ENCODE peak calls at places on chromosome 12, in four cellular contexts. One of them, this sample, is unnamed.

GRCh38 chr12:120618954-120619615 is 21.3 kb upstream of the CABP1 start:
- DNase-seq in GM13977: no peak
- DNase-seq in T-helper 9 cell: no peak
- DNase-seq in activated effector memory CD4-positive, alpha-beta T cell treated with Interleukin-2 at 50 U/mL for 16 hours: no peak
- DNase-seq in this sample: no peak

GRCh38 chr12:53500119-53500775 is 836 bp upstream of the TARBP2 start:
- DNase-seq in GM13977: no peak
- DNase-seq in T-helper 9 cell: no peak
- DNase-seq in activated effector memory CD4-positive, alpha-beta T cell treated with Interleukin-2 at 50 U/mL for 16 hours: no peak
- DNase-seq in this sample: no peak

GRCh38 chr12:2651061-2651965 is 143.5 kb upstream of the FKBP4 start:
- DNase-seq in GM13977: no peak
- DNase-seq in T-helper 9 cell: no peak
- DNase-seq in activated effector memory CD4-positive, alpha-beta T cell treated with Interleukin-2 at 50 U/mL for 16 hours: no peak
- DNase-seq in this sample: no peak

GRCh38 chr12:19517583-19517982 is 78.3 kb downstream of the AEBP2 start:
- DNase-seq in GM13977: no peak
- DNase-seq in T-helper 9 cell: no peak
- DNase-seq in activated effector memory CD4-positive, alpha-beta T cell treated with Interleukin-2 at 50 U/mL for 16 hours: no peak
- DNase-seq in this sample: no peak

GRCh38 chr12:104549820-104550480 is 93.2 kb downstream of the CHST11 start:
- DNase-seq in GM13977: no peak
- DNase-seq in T-helper 9 cell: no peak
- DNase-seq in activated effector memory CD4-positive, alpha-beta T cell treated with Interleukin-2 at 50 U/mL for 16 hours: no peak
- DNase-seq in this sample: no peak

GRCh38 chr12:49293056-49293956 is 1.6 kb upstream of the PRPH start:
- DNase-seq in GM13977: peak; percentile 7
- DNase-seq in T-helper 9 cell: no peak
- DNase-seq in activated effector memory CD4-positive, alpha-beta T cell treated with Interleukin-2 at 50 U/mL for 16 hours: no peak
- DNase-seq in this sample: no peak

GRCh38 chr12:101940400-101940950 is 63.1 kb downstream of the DRAM1 start:
- DNase-seq in GM13977: no peak
- DNase-seq in T-helper 9 cell: no peak
- DNase-seq in activated effector memory CD4-positive, alpha-beta T cell treated with Interleukin-2 at 50 U/mL for 16 hours: no peak
- DNase-seq in this sample: no peak

GRCh38 chr12:21756699-21757098 is 17.8 kb downstream of the KCNJ8 start:
- DNase-seq in GM13977: no peak
- DNase-seq in T-helper 9 cell: no peak
- DNase-seq in activated effector memory CD4-positive, alpha-beta T cell treated with Interleukin-2 at 50 U/mL for 16 hours: no peak
- DNase-seq in this sample: no peak

GRCh38 chr12:43675048-43675904 is 83.3 kb downstream of the PUS7L start:
- DNase-seq in GM13977: no peak
- DNase-seq in T-helper 9 cell: no peak
- DNase-seq in activated effector memory CD4-positive, alpha-beta T cell treated with Interleukin-2 at 50 U/mL for 16 hours: no peak
- DNase-seq in this sample: no peak

GRCh38 chr12:17304503-17305347 is 698.8 kb upstream of the LMO3 start:
- DNase-seq in GM13977: no peak
- DNase-seq in T-helper 9 cell: no peak
- DNase-seq in activated effector memory CD4-positive, alpha-beta T cell treated with Interleukin-2 at 50 U/mL for 16 hours: no peak
- DNase-seq in this sample: no peak

GRCh38 chr12:76450690-76451089 is 102.5 kb upstream of the BBS10 start:
- DNase-seq in GM13977: no peak
- DNase-seq in T-helper 9 cell: no peak
- DNase-seq in activated effector memory CD4-positive, alpha-beta T cell treated with Interleukin-2 at 50 U/mL for 16 hours: no peak
- DNase-seq in this sample: no peak

GRCh38 chr12:19657401-19657800 is 218.1 kb downstream of the AEBP2 start:
- DNase-seq in GM13977: no peak
- DNase-seq in T-helper 9 cell: no peak
- DNase-seq in activated effector memory CD4-positive, alpha-beta T cell treated with Interleukin-2 at 50 U/mL for 16 hours: no peak
- DNase-seq in this sample: no peak

GRCh38 chr12:58803893-58804292 is 116.4 kb downstream of the LRIG3 start:
- DNase-seq in GM13977: no peak
- DNase-seq in T-helper 9 cell: no peak
- DNase-seq in activated effector memory CD4-positive, alpha-beta T cell treated with Interleukin-2 at 50 U/mL for 16 hours: no peak
- DNase-seq in this sample: no peak

GRCh38 chr12:53061404-53062010 is 11.6 kb downstream of the TNS2 start:
- DNase-seq in GM13977: no peak
- DNase-seq in T-helper 9 cell: no peak
- DNase-seq in activated effector memory CD4-positive, alpha-beta T cell treated with Interleukin-2 at 50 U/mL for 16 hours: no peak
- DNase-seq in this sample: no peak

GRCh38 chr12:130952545-130952954 is 1.2 kb upstream of the ADGRD1 start:
- DNase-seq in GM13977: no peak
- DNase-seq in T-helper 9 cell: no peak
- DNase-seq in activated effector memory CD4-positive, alpha-beta T cell treated with Interleukin-2 at 50 U/mL for 16 hours: no peak
- DNase-seq in this sample: no peak

GRCh38 chr12:89067436-89067835 is 284.9 kb downstream of the DUSP6 start:
- DNase-seq in GM13977: no peak
- DNase-seq in T-helper 9 cell: no peak
- DNase-seq in activated effector memory CD4-positive, alpha-beta T cell treated with Interleukin-2 at 50 U/mL for 16 hours: no peak
- DNase-seq in this sample: no peak

GRCh38 chr12:85280138-85280983 is at the start of gene ALX1:
- DNase-seq in GM13977: no peak
- DNase-seq in T-helper 9 cell: no peak
- DNase-seq in activated effector memory CD4-positive, alpha-beta T cell treated with Interleukin-2 at 50 U/mL for 16 hours: no peak
- DNase-seq in this sample: peak; percentile 36

GRCh38 chr12:31393004-31393550 is 67.1 kb upstream of the SINHCAF start:
- DNase-seq in GM13977: no peak
- DNase-seq in T-helper 9 cell: no peak
- DNase-seq in activated effector memory CD4-positive, alpha-beta T cell treated with Interleukin-2 at 50 U/mL for 16 hours: no peak
- DNase-seq in this sample: no peak

GRCh38 chr12:111937429-111937828 is 75.5 kb downstream of the TMEM116 start:
- DNase-seq in GM13977: no peak
- DNase-seq in T-helper 9 cell: no peak
- DNase-seq in activated effector memory CD4-positive, alpha-beta T cell treated with Interleukin-2 at 50 U/mL for 16 hours: no peak
- DNase-seq in this sample: no peak

GRCh38 chr12:95994476-95994875 is 1.7 kb downstream of the HAL start:
- DNase-seq in GM13977: no peak
- DNase-seq in T-helper 9 cell: no peak
- DNase-seq in activated effector memory CD4-positive, alpha-beta T cell treated with Interleukin-2 at 50 U/mL for 16 hours: no peak
- DNase-seq in this sample: no peak

GRCh38 chr12:124713041-124713435 is 145.6 kb upstream of the NCOR2 start:
- DNase-seq in GM13977: peak; percentile 49
- DNase-seq in T-helper 9 cell: no peak
- DNase-seq in activated effector memory CD4-positive, alpha-beta T cell treated with Interleukin-2 at 50 U/mL for 16 hours: no peak
- DNase-seq in this sample: peak; percentile 63

GRCh38 chr12:31890295-31891285 is 68.6 kb upstream of the RESF1 start:
- DNase-seq in GM13977: no peak
- DNase-seq in T-helper 9 cell: no peak
- DNase-seq in activated effector memory CD4-positive, alpha-beta T cell treated with Interleukin-2 at 50 U/mL for 16 hours: no peak
- DNase-seq in this sample: peak; percentile 36